ENCODE peak calls at places on chromosome 11, in seven cellular contexts. O is stomach; I is CD8-positive, alpha-beta memory T cell; F is adipocyte; B is psoas muscle; Y is CD4-positive, alpha-beta T cell; L is endodermal cell. W is an unnamed sample. For H3K9me3, the result is how much of the 10 kb centered on the place peaks cover.

GRCh38 chr11:1923201-1923956 is 3.9 kb downstream of the TNNT3 start:
- DNase-seq in O (no peak), I (no peak), F (no peak), B (peak), Y (no peak), L (no peak), W (no peak)

GRCh38 chr11:116879789-116880402 is 42.5 kb upstream of the APOA1 start:
- DNase-seq in O (no peak), I (no peak), F (peak), B (no peak), Y (no peak), L (no peak), W (no peak)

GRCh38 chr11:9569588-9570164 is 3.8 kb upstream of the WEE1 start:
- DNase-seq in O (no peak), I (no peak), F (no peak), B (no peak), Y (no peak), L (no peak), W (no peak)

GRCh38 chr11:33034983-33035382 is 4.4 kb upstream of the TCP11L1 start:
- DNase-seq in O (no peak), I (no peak), F (no peak), B (no peak), Y (no peak), L (no peak), W (no peak)

GRCh38 chr11:15654397-15654915 is 539.7 kb downstream of the INSC start:
- DNase-seq in O (no peak), I (no peak), F (no peak), B (no peak), Y (no peak), L (peak), W (no peak)

GRCh38 chr11:127627629-127628462 is 627.3 kb upstream of the KIRREL3 start:
- DNase-seq in O (no peak), I (no peak), F (no peak), B (no peak), Y (no peak), L (no peak), W (peak)

GRCh38 chr11:32391965-32392553 is 43.3 kb downstream of the WT1 start:
- DNase-seq in O (no peak), I (no peak), F (no peak), B (no peak), Y (no peak), L (no peak), W (peak)

GRCh38 chr11:5722622-5723021 is 13.6 kb upstream of the OR56B1 start:
- DNase-seq in O (no peak), I (no peak), F (no peak), B (no peak), Y (no peak), L (no peak), W (no peak)

GRCh38 chr11:96037267-96037990 is 113.5 kb upstream of the MTMR2 start:
- DNase-seq in O (no peak), I (no peak), F (no peak), B (no peak), Y (no peak), L (peak), W (peak)

GRCh38 chr11:84824624-84825023 is 802.5 kb downstream of the DLG2 start:
- DNase-seq in O (no peak), I (no peak), F (peak), B (no peak), Y (no peak), L (no peak), W (no peak)

GRCh38 chr11:80822248-80822647 is 1381.4 kb upstream of the TENM4 start:
- DNase-seq in O (no peak), I (no peak), F (no peak), B (no peak), Y (no peak), L (no peak), W (no peak)

GRCh38 chr11:111659201-111659600 is 57.0 kb downstream of the SIK2 start:
- DNase-seq in O (no peak), I (no peak), F (no peak), B (no peak), Y (no peak), L (no peak), W (no peak)

GRCh38 chr11:82823635-82824614 is 76.3 kb downstream of the PRCP start:
- DNase-seq in O (no peak), I (no peak), F (no peak), B (no peak), Y (no peak), L (no peak), W (no peak)

GRCh38 chr11:132051704-132052103 is 681.3 kb downstream of the NTM start:
- DNase-seq in O (no peak), I (no peak), F (no peak), B (no peak), Y (no peak), L (no peak), W (no peak)

GRCh38 chr11:100536979-100537378 is 150.1 kb upstream of the ARHGAP42 start:
- DNase-seq in O (no peak), I (no peak), F (no peak), B (no peak), Y (no peak), L (no peak), W (no peak)

GRCh38 chr11:2302844-2303626 is 1.2 kb downstream of the TSPAN32 start:
- DNase-seq in O (peak), I (no peak), F (no peak), B (peak), Y (no peak), L (no peak), W (peak)

GRCh38 chr11:46898396-46899095 is 19.8 kb downstream of the LRP4 start:
- DNase-seq in O (peak), I (no peak), F (no peak), B (no peak), Y (no peak), L (peak), W (no peak)

GRCh38 chr11:76083563-76084451 is 122.5 kb downstream of the WNT11 start:
- DNase-seq in O (no peak), I (no peak), F (peak), B (no peak), Y (no peak), L (no peak), W (no peak)

GRCh38 chr11:95230054-95231034 is 658 bp downstream of the SESN3 start:
- DNase-seq in O (no peak), I (peak), F (peak), B (peak), Y (peak), L (peak), W (no peak)

GRCh38 chr11:107840120-107840479 is 18.5 kb downstream of the SLC35F2 start:
- DNase-seq in O (no peak), I (no peak), F (no peak), B (no peak), Y (no peak), L (peak), W (peak)

GRCh38 chr11:72863091-72863490 is 48.9 kb downstream of the ATG16L2 start:
- DNase-seq in O (no peak), I (no peak), F (no peak), B (no peak), Y (no peak), L (no peak), W (no peak)

GRCh38 chr11:75826463-75827220 is 11.6 kb downstream of the UVRAG start:
- DNase-seq in O (no peak), I (no peak), F (peak), B (no peak), Y (no peak), L (no peak), W (no peak)

GRCh38 chr11:8318536-8318935 is 54.9 kb upstream of the LMO1 start:
- DNase-seq in O (no peak), I (no peak), F (no peak), B (no peak), Y (no peak), L (peak), W (no peak)

GRCh38 chr11:70570693-70571395 is 172.5 kb downstream of the CTTN start:
- DNase-seq in O (no peak), I (no peak), F (no peak), B (peak), Y (no peak), L (peak), W (no peak)

GRCh38 chr11:70567680-70568503 is 169.6 kb downstream of the CTTN start:
- DNase-seq in O (no peak), I (no peak), F (peak), B (peak), Y (no peak), L (peak), W (peak)

GRCh38 chr11:70568504-70569172 is 170.3 kb downstream of the CTTN start:
- DNase-seq in O (no peak), I (no peak), F (peak), B (peak), Y (no peak), L (peak), W (peak)

GRCh38 chr11:70569996-70570692 is 171.8 kb downstream of the CTTN start:
- DNase-seq in O (no peak), I (no peak), F (no peak), B (peak), Y (no peak), L (peak), W (no peak)

GRCh38 chr11:70569173-70569890 is 171.0 kb downstream of the CTTN start:
- DNase-seq in O (no peak), I (no peak), F (no peak), B (peak), Y (no peak), L (peak), W (no peak)
- H3K9me3 ChIP-seq in O (under half), I (under half), F (under half), B (under half), Y (under half), L (under half), W (under half)

GRCh38 chr11:50102916-50103315 is 70.2 kb downstream of the OR4C45 start:
- DNase-seq in O (no peak), I (no peak), F (no peak), B (no peak), Y (no peak), L (no peak), W (no peak)
- H3K9me3 ChIP-seq in O (under half), I (under half), F (under half), B (under half), Y (under half), L (half or more), W (under half)

DNA sequence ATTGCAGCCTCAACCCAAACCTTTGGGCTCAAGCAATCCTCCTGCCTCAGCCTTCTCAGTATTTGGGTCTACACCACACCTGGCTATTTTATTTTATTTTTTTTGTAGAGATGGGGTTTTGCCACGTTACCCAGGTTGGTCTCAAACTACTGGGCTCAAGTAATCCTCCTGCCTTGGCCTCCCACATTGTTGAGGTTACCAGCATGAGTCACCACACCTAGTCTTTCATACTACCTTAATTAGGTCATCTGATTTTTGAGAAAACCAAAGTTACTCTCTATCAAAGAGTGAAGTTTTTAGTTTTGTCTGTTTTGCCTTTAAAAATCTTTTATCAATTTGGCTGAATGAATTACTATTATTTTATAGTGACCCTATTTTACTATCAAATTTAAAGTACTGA is 335.6 kb upstream of the LRRC4C start:
- DNase-seq in O (no peak), I (no peak), F (no peak), B (no peak), Y (no peak), L (no peak), W (no peak)
- H3K9me3 ChIP-seq in O (under half), I (under half), F (under half), B (under half), Y (under half), L (under half), W (under half)

GRCh38 chr11:50298182-50298988 is 265.7 kb downstream of the OR4C45 start:
- DNase-seq in O (no peak), I (no peak), F (no peak), B (no peak), Y (no peak), L (no peak), W (no peak)
- H3K9me3 ChIP-seq in O (under half), I (under half), F (under half), B (under half), Y (under half), L (under half), W (under half)

W was measured in MG63.